ENCODE peak calls at places on chromosomes 1 and 21, in six cellular contexts. One of them, this sample, is unnamed. For H3K4me1, the result is how much of the 10 kb centered on the place peaks cover.

GRCh38 chr1:70353641-70354331 is 736 bp downstream of the ANKRD13C start:
- DNase-seq in small intestine: no peak
- DNase-seq in lung: peak
- DNase-seq in CD8-positive, alpha-beta T cell: peak
- DNase-seq in adrenal gland: peak
- DNase-seq in pancreas: no peak
- DNase-seq in this sample: no peak

GRCh38 chr1:228930479-228930957 is 195.2 kb downstream of the RHOU start:
- DNase-seq in pancreas: no peak
- DNase-seq in CD8-positive, alpha-beta T cell: no peak
- DNase-seq in lung: peak
- DNase-seq in adrenal gland: no peak
- DNase-seq in small intestine: peak
- DNase-seq in this sample: peak

GRCh38 chr1:24720152-24720551 is 25.1 kb upstream of the CLIC4 start:
- DNase-seq in adrenal gland: peak
- DNase-seq in small intestine: no peak
- DNase-seq in pancreas: peak
- DNase-seq in CD8-positive, alpha-beta T cell: no peak
- DNase-seq in lung: peak
- DNase-seq in this sample: no peak

GRCh38 chr1:30678209-30678608 is 45.2 kb downstream of the MATN1 start:
- DNase-seq in lung: no peak
- DNase-seq in CD8-positive, alpha-beta T cell: no peak
- DNase-seq in small intestine: no peak
- DNase-seq in pancreas: no peak
- DNase-seq in adrenal gland: no peak
- DNase-seq in this sample: no peak

GRCh38 chr21:37207441-37208009 is 59.6 kb downstream of the VPS26C start:
- DNase-seq in pancreas: no peak
- DNase-seq in lung: no peak
- DNase-seq in small intestine: peak
- DNase-seq in adrenal gland: peak
- DNase-seq in CD8-positive, alpha-beta T cell: no peak
- DNase-seq in this sample: peak

GRCh38 chr1:17826165-17826488 is 71.0 kb downstream of the ACTL8 start:
- DNase-seq in pancreas: peak
- DNase-seq in lung: peak
- DNase-seq in CD8-positive, alpha-beta T cell: no peak
- DNase-seq in small intestine: peak
- DNase-seq in adrenal gland: peak
- DNase-seq in this sample: peak

GRCh38 chr1:211068976-211069375 is 65.0 kb downstream of the KCNH1 start:
- DNase-seq in pancreas: no peak
- DNase-seq in small intestine: no peak
- DNase-seq in adrenal gland: no peak
- DNase-seq in CD8-positive, alpha-beta T cell: no peak
- DNase-seq in lung: no peak
- DNase-seq in this sample: no peak

GRCh38 chr1:245310605-245311531 is 156.1 kb downstream of the KIF26B start:
- DNase-seq in lung: no peak
- DNase-seq in CD8-positive, alpha-beta T cell: peak
- DNase-seq in small intestine: no peak
- DNase-seq in adrenal gland: peak
- DNase-seq in pancreas: peak
- DNase-seq in this sample: no peak

GRCh38 chr1:231192620-231193163 is 30.8 kb downstream of the TRIM67 start:
- DNase-seq in lung: peak
- DNase-seq in adrenal gland: peak
- DNase-seq in pancreas: peak
- DNase-seq in small intestine: peak
- DNase-seq in CD8-positive, alpha-beta T cell: no peak
- DNase-seq in this sample: no peak

GRCh38 chr1:6466023-6466422 is at the start of gene TNFRSF25:
- DNase-seq in CD8-positive, alpha-beta T cell: peak
- DNase-seq in lung: no peak
- DNase-seq in pancreas: no peak
- DNase-seq in adrenal gland: no peak
- DNase-seq in small intestine: no peak
- DNase-seq in this sample: no peak

GRCh38 chr1:167095368-167095767 is 1.5 kb downstream of the STYXL2 start:
- DNase-seq in small intestine: no peak
- DNase-seq in pancreas: no peak
- DNase-seq in adrenal gland: no peak
- DNase-seq in CD8-positive, alpha-beta T cell: no peak
- DNase-seq in lung: no peak
- DNase-seq in this sample: no peak

GRCh38 chr1:80922906-80923305 is 877.8 kb upstream of the ADGRL2 start:
- DNase-seq in small intestine: no peak
- DNase-seq in adrenal gland: no peak
- DNase-seq in lung: no peak
- DNase-seq in pancreas: no peak
- DNase-seq in CD8-positive, alpha-beta T cell: no peak
- DNase-seq in this sample: no peak

GRCh38 chr1:109826930-109827349 is 63.2 kb upstream of the EPS8L3 start:
- DNase-seq in pancreas: no peak
- DNase-seq in small intestine: no peak
- DNase-seq in adrenal gland: no peak
- DNase-seq in lung: no peak
- DNase-seq in CD8-positive, alpha-beta T cell: no peak
- DNase-seq in this sample: no peak
- H3K4me1 ChIP-seq in pancreas: under half
- H3K4me1 ChIP-seq in small intestine: under half
- H3K4me1 ChIP-seq in adrenal gland: under half
- H3K4me1 ChIP-seq in lung: under half
- H3K4me1 ChIP-seq in CD8-positive, alpha-beta T cell: under half
- H3K4me1 ChIP-seq in this sample: under half

GRCh38 chr1:45012639-45013278 is 705 bp downstream of the UROD start:
- DNase-seq in pancreas: peak
- DNase-seq in lung: peak
- DNase-seq in CD8-positive, alpha-beta T cell: peak
- DNase-seq in small intestine: peak
- DNase-seq in adrenal gland: peak
- DNase-seq in this sample: no peak
- H3K4me1 ChIP-seq in pancreas: under half
- H3K4me1 ChIP-seq in lung: under half
- H3K4me1 ChIP-seq in CD8-positive, alpha-beta T cell: under half
- H3K4me1 ChIP-seq in small intestine: under half
- H3K4me1 ChIP-seq in adrenal gland: under half
- H3K4me1 ChIP-seq in this sample: under half

DNA sequence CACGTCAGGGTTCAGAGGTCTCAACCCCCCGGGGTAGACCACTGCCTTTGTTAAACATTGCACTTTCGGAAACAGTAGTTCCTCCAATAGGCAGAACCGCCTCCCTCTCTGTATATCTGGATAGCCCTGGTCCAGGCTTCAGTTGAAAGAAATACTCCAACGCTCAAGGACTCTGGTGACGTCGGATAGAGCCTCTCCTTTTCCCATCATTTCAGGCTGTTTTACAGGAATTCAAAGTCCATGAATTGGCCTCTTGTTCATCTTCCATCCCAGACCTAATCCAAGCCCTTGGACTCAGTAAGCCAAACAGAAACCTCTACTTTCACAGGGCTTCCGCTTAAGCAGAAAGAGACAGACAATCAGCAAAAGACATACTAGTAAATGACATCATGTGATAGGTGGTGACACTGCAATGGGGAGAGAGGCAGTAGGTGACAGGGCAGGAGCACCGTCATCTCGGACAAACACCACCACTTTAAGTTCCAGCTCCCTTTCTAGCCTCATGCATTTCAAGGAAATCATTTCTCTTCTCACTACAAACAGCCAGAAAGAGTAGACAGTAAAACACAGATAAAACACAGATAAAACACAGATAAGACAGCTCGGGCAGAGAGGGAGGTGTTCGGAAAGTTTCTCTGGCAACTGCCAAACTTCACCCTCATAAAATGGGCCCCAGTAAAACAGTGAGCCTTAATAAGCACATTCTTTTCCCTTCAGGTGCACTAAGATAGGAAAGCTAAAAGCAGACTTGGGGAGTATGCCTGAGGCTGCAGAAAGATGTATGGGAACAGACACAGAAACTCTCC is 2.3 kb upstream of the PLA2G2A start:
- DNase-seq in lung: no peak
- DNase-seq in pancreas: no peak
- DNase-seq in adrenal gland: peak
- DNase-seq in CD8-positive, alpha-beta T cell: no peak
- DNase-seq in small intestine: peak
- DNase-seq in this sample: no peak
- H3K4me1 ChIP-seq in lung: under half
- H3K4me1 ChIP-seq in pancreas: under half
- H3K4me1 ChIP-seq in adrenal gland: under half
- H3K4me1 ChIP-seq in CD8-positive, alpha-beta T cell: under half
- H3K4me1 ChIP-seq in small intestine: under half
- H3K4me1 ChIP-seq in this sample: under half

DNA sequence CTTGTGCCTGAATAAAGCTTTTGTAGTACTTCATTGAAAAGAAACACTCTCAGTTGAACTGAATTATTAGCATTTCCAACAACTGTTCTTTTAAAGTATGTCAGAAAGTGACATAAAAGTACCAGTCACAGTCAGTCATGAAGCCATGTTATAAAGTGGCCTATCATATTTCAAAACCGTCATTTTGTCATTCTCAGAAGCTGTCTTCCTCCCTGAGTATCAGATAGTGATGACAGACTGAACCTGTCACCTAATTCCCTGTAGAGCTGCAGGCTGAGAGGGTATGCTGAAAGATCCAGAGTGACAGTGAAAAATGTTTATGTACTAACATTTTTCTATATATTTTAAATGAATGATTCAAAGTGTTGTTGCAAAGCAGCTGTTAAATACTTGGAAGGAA is 1121.7 kb upstream of the PRMT6 start:
- DNase-seq in adrenal gland: no peak
- DNase-seq in pancreas: no peak
- DNase-seq in small intestine: no peak
- DNase-seq in CD8-positive, alpha-beta T cell: no peak
- DNase-seq in lung: no peak
- DNase-seq in this sample: no peak
- H3K4me1 ChIP-seq in adrenal gland: under half
- H3K4me1 ChIP-seq in pancreas: under half
- H3K4me1 ChIP-seq in small intestine: under half
- H3K4me1 ChIP-seq in CD8-positive, alpha-beta T cell: under half
- H3K4me1 ChIP-seq in lung: under half
- H3K4me1 ChIP-seq in this sample: under half

GRCh38 chr1:93695411-93696005 is 13.9 kb upstream of the BCAR3 start:
- DNase-seq in lung: no peak
- DNase-seq in pancreas: no peak
- DNase-seq in CD8-positive, alpha-beta T cell: no peak
- DNase-seq in small intestine: no peak
- DNase-seq in adrenal gland: no peak
- DNase-seq in this sample: no peak
- H3K4me1 ChIP-seq in lung: under half
- H3K4me1 ChIP-seq in pancreas: under half
- H3K4me1 ChIP-seq in CD8-positive, alpha-beta T cell: under half
- H3K4me1 ChIP-seq in small intestine: under half
- H3K4me1 ChIP-seq in adrenal gland: under half
- H3K4me1 ChIP-seq in this sample: under half

GRCh38 chr1:206716519-206717236 is 32.0 kb downstream of the MAPKAPK2 start:
- DNase-seq in small intestine: no peak
- DNase-seq in CD8-positive, alpha-beta T cell: no peak
- DNase-seq in pancreas: no peak
- DNase-seq in adrenal gland: no peak
- DNase-seq in lung: no peak
- DNase-seq in this sample: no peak

GRCh38 chr1:206715120-206715519 is 30.4 kb downstream of the MAPKAPK2 start:
- DNase-seq in lung: no peak
- DNase-seq in pancreas: no peak
- DNase-seq in adrenal gland: no peak
- DNase-seq in CD8-positive, alpha-beta T cell: no peak
- DNase-seq in small intestine: no peak
- DNase-seq in this sample: no peak

GRCh38 chr1:206715552-206716518 is 31.1 kb downstream of the MAPKAPK2 start:
- DNase-seq in small intestine: no peak
- DNase-seq in adrenal gland: no peak
- DNase-seq in CD8-positive, alpha-beta T cell: no peak
- DNase-seq in lung: no peak
- DNase-seq in pancreas: no peak
- DNase-seq in this sample: no peak

GRCh38 chr1:206719169-206719839 is 34.6 kb downstream of the MAPKAPK2 start:
- DNase-seq in adrenal gland: no peak
- DNase-seq in CD8-positive, alpha-beta T cell: no peak
- DNase-seq in lung: no peak
- DNase-seq in small intestine: no peak
- DNase-seq in pancreas: no peak
- DNase-seq in this sample: no peak

GRCh38 chr1:206717237-206717989 is 32.7 kb downstream of the MAPKAPK2 start:
- DNase-seq in small intestine: peak
- DNase-seq in adrenal gland: no peak
- DNase-seq in CD8-positive, alpha-beta T cell: no peak
- DNase-seq in pancreas: no peak
- DNase-seq in lung: no peak
- DNase-seq in this sample: no peak
- H3K4me1 ChIP-seq in small intestine: under half
- H3K4me1 ChIP-seq in adrenal gland: under half
- H3K4me1 ChIP-seq in CD8-positive, alpha-beta T cell: half or more
- H3K4me1 ChIP-seq in pancreas: under half
- H3K4me1 ChIP-seq in lung: half or more
- H3K4me1 ChIP-seq in this sample: half or more

This sample was measured in vagina.